ENCODE peak calls at places on chromosomes 11 and 22, in four cellular contexts. J is WTC11, T is K562, G is HepG2. U is an unnamed sample.

GRCh38 chr11:35170503-35170902 is 31.5 kb downstream of the CD44 start:
- DNase-seq in J (no peak), T (no peak), G (no peak), U (no peak)

GRCh38 chr11:44519989-44520737 is 45.3 kb upstream of the CD82 start:
- DNase-seq in J (no peak), T (no peak), G (no peak), U (no peak)

GRCh38 chr11:129300099-129300498 is 75.5 kb upstream of the BARX2 start:
- DNase-seq in J (no peak), T (no peak), G (no peak), U (no peak)

GRCh38 chr11:87173185-87174039 is 135.7 kb downstream of the TMEM135 start:
- DNase-seq in J (no peak), T (no peak), G (peak; percentile 19), U (peak; percentile 35)

GRCh38 chr11:64510759-64511158 is 80.3 kb upstream of the SLC22A12 start:
- DNase-seq in J (no peak), T (no peak), G (no peak), U (no peak)

GRCh38 chr11:4704790-4705334 is 278 bp downstream of the MMP26 start:
- DNase-seq in J (no peak), T (no peak), G (no peak), U (no peak)

GRCh38 chr11:126029805-126030204 is 32.9 kb downstream of the CDON start:
- DNase-seq in J (no peak), T (no peak), G (peak; percentile 33), U (no peak)

GRCh38 chr11:93751001-93751400 is 9.5 kb downstream of the C11orf54 start:
- DNase-seq in J (no peak), T (no peak), G (no peak), U (no peak)

GRCh38 chr11:65420506-65421203 is 1.9 kb upstream of the NEAT1 start:
- DNase-seq in J (no peak), T (no peak), G (no peak), U (no peak)

GRCh38 chr11:120404495-120404894 is 68.3 kb downstream of the ARHGEF12 start:
- DNase-seq in J (no peak), T (no peak), G (no peak), U (peak; percentile 16)

GRCh38 chr11:34866375-34866774 is 49.8 kb downstream of the APIP start:
- DNase-seq in J (no peak), T (no peak), G (no peak), U (no peak)

GRCh38 chr11:57904369-57904768 is 119.3 kb upstream of the OR9Q1 start:
- DNase-seq in J (no peak), T (no peak), G (no peak), U (no peak)

GRCh38 chr22:27879923-27880322 is 39.1 kb downstream of the PITPNB start:
- DNase-seq in J (no peak), T (peak; percentile 46), G (peak; percentile 56), U (peak; percentile 70)

GRCh38 chr11:127056338-127056971 is 55.9 kb upstream of the KIRREL3 start:
- DNase-seq in J (no peak), T (peak; percentile 13), G (no peak), U (no peak)

GRCh38 chr11:96306933-96307747 is 35.9 kb downstream of the MAML2 start:
- DNase-seq in J (no peak), T (peak; percentile 26), G (peak; percentile 81), U (peak; percentile 87)

GRCh38 chr22:37486224-37486845 is at the start of gene MFNG:
- DNase-seq in J (peak; percentile 75), T (peak; percentile 87), G (peak; percentile 64), U (peak; percentile 76)

GRCh38 chr22:46673205-46673604 is 53.0 kb downstream of the GRAMD4 start:
- DNase-seq in J (no peak), T (no peak), G (no peak), U (no peak)

GRCh38 chr11:42465613-42466012 is 846.2 kb upstream of the API5 start:
- DNase-seq in J (no peak), T (no peak), G (no peak), U (no peak)

GRCh38 chr22:29914165-29914564 is 31.2 kb downstream of the MTMR3 start:
- DNase-seq in J (no peak), T (no peak), G (no peak), U (no peak)

GRCh38 chr22:34587357-34588356 is 478.3 kb upstream of the ISX start:
- DNase-seq in J (no peak), T (no peak), G (no peak), U (no peak)

GRCh38 chr11:109229682-109230081 is 192.3 kb upstream of the C11orf87 start:
- DNase-seq in J (no peak), T (no peak), G (no peak), U (no peak)

GRCh38 chr11:67611165-67611564 is 4.4 kb downstream of the NDUFV1 start:
- DNase-seq in J (no peak), T (no peak), G (no peak), U (no peak)

GRCh38 chr11:46353706-46354105 is 6.4 kb downstream of the DGKZ start:
- DNase-seq in J (no peak), T (no peak), G (no peak), U (no peak)

GRCh38 chr22:39117585-39118191 is 20.6 kb downstream of the APOBEC3H start:
- DNase-seq in J (peak; percentile 67), T (peak; percentile 30), G (peak; percentile 60), U (peak; percentile 43)

GRCh38 chr11:88604255-88604654 is 266.7 kb upstream of the CTSC start:
- DNase-seq in J (no peak), T (no peak), G (no peak), U (no peak)

GRCh38 chr22:50656122-50657070 is 16.2 kb upstream of the SHANK3 start:
- DNase-seq in J (no peak), T (no peak), G (peak; percentile 58), U (no peak)

GRCh38 chr22:16601437-16602223 is 9.0 kb upstream of the CCT8L2 start:
- DNase-seq in J (no peak), T (peak; percentile 97), G (no peak), U (no peak)

GRCh38 chr11:117232022-117232878 is at the start of the genes PCSK7 and RNF214:
- DNase-seq in J (peak; percentile 69), T (peak; percentile 96), G (peak; percentile 53), U (peak; percentile 98)

GRCh38 chr11:111836766-111837165 is 34.6 kb downstream of the ALG9 start:
- DNase-seq in J (no peak), T (no peak), G (no peak), U (no peak)

GRCh38 chr11:108873305-108873704 is 208.4 kb downstream of the DDX10 start:
- DNase-seq in J (no peak), T (no peak), G (no peak), U (no peak)

GRCh38 chr22:50576806-50577696 is 1.2 kb downstream of the CPT1B start:
- DNase-seq in J (no peak), T (no peak), G (no peak), U (no peak)

GRCh38 chr11:32304521-32304920 is 130.8 kb downstream of the WT1 start:
- DNase-seq in J (no peak), T (no peak), G (no peak), U (no peak)

DNA sequence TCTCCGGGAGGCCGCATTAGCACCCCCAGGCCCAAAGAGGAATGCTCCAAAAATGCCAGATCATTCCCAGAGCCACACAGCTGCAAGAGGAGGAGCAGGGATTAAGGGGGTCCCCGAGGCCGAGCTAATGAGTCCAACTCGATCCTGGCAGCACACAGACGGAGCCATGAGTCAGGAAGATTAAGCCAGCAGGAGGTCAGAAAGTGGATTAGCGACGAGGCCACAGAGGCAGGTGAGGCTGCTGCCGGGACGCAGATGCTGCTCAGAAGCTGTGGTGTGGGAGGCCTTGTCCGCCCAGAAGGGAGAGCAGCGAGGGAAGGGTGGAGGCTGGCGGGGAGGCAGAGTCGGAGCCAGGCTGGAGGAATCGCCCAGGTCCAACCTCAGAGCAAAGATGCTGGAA is 120.5 kb downstream of the SHANK2 start:
- DNase-seq in J (no peak), T (no peak), G (no peak), U (no peak)
- TF ChIP-seq ELF4 in J (no peak), T (no peak), G (no peak), U (no peak)

GRCh38 chr22:49100316-49100715 is 727.4 kb downstream of the BRD1 start:
- DNase-seq in J (no peak), T (no peak), G (no peak), U (no peak)

GRCh38 chr22:49099496-49100124 is 728.1 kb downstream of the BRD1 start:
- DNase-seq in J (no peak), T (no peak), G (no peak), U (no peak)

GRCh38 chr22:49100764-49101163 is 726.9 kb downstream of the BRD1 start:
- DNase-seq in J (no peak), T (no peak), G (no peak), U (no peak)

GRCh38 chr22:49097966-49098365 is 729.7 kb downstream of the BRD1 start:
- DNase-seq in J (no peak), T (no peak), G (no peak), U (no peak)

DNA sequence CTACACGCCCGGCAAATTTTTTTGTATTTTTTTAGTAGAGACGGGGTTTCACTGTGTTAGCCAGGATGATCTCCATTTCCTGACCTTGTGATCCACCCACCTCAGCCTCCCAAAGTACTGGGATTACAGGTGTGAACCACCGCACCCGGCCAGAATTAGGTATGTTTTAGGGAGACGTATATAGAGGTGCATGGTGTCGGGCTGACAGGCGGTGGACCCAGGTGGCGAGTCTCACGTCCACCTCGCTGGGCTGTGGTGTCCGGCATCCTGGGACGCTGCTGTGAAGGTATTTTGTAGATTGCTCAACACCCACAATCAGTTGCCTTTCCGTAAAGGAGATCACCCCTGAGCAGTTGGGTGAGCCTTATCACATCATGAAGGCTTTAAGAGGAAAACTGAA is 728.6 kb downstream of the BRD1 start:
- DNase-seq in J (no peak), T (no peak), G (no peak), U (no peak)
- TF ChIP-seq ELF4 in J (no peak), T (no peak), G (no peak), U (no peak)

DNA sequence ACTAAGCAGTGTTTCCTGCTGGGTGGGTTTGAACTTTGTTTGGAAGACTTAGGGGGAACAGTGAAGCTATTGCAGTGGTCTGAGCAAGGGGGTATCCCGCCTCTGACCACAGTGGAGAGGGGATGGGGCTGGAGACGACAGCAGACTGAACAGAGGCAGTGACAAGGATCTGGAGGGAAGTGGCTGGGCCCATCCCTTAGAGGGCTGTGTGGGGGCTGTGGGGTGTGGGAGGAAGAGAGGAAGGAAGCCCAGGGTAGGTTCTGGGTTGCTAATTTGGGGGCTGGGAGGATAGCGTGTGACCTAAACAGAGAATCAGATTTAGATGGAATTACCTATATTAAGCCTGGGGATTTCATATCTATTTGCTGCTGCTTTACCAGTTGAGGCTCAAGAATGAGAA is 70.7 kb downstream of the BMAL1 start:
- DNase-seq in J (no peak), T (no peak), G (no peak), U (no peak)
- TF ChIP-seq ELF4 in J (no peak), T (no peak), G (no peak), U (no peak)

GRCh38 chr11:39374963-39375698 is 2084.3 kb downstream of the LRRC4C start:
- DNase-seq in J (no peak), T (peak; percentile 10), G (peak; percentile 1), U (peak; percentile 8)
- TF ChIP-seq ELF4 in J (no peak), T (no peak), G (no peak), U (no peak)

DNA sequence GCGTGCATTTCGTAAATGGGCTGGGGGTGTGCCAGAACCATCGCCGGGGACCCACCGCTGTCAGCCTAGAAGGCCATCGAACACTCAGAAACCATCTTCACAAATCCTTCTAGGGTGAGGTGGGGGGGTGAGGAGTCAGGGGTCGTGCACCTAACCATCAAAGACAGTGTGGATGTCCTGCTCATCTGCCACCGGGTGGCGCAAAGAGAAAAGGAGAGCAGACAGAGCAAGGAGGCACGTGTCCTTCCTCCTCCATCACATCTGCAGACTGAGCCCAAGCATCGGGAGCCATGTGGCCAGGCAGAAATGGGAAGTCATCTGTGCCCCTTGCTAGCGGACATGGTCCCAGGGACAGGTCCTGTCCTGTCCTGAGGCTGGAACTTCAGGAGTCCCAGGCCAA is 61.9 kb upstream of the NUP50 start:
- DNase-seq in J (peak; percentile 80), T (peak; percentile 33), G (peak; percentile 67), U (no peak)
- TF ChIP-seq ELF4 in J (no peak), T (no peak), G (no peak), U (no peak)

GRCh38 chr11:19394525-19395016 is 153.8 kb upstream of the E2F8 start:
- DNase-seq in J (no peak), T (no peak), G (no peak), U (no peak)
- TF ChIP-seq ELF4 in J (no peak), T (no peak), G (no peak), U (no peak)

U was measured in HEK293T.